ENCODE peak calls at places on chromosomes 6 and 20, in five cellular contexts. I, D, K, L and P are unnamed samples. For H3K4me1, the result is how much of the 10 kb centered on the place peaks cover.

GRCh38 chr20:23111944-23112342 is 25.8 kb upstream of the CD93 start:
- DNase-seq in I (no peak), D (no peak), K (no peak), L (no peak), P (no peak)

GRCh38 chr6:38320817-38321216 is 318.9 kb downstream of the BTBD9 start:
- DNase-seq in I (no peak), D (no peak), K (no peak), L (no peak), P (no peak)

GRCh38 chr6:66369407-66369806 is 662.4 kb upstream of the EYS start:
- DNase-seq in I (no peak), D (no peak), K (no peak), L (no peak), P (no peak)

GRCh38 chr20:52379723-52380336 is 188.3 kb upstream of the ZFP64 start:
- DNase-seq in I (no peak), D (peak), K (no peak), L (peak), P (peak)

GRCh38 chr6:82525775-82526515 is 162.3 kb downstream of the TPBG start:
- DNase-seq in I (no peak), D (no peak), K (no peak), L (no peak), P (no peak)

GRCh38 chr6:39684790-39685485 is 40.3 kb downstream of the KIF6 start:
- DNase-seq in I (no peak), D (no peak), K (no peak), L (no peak), P (no peak)

GRCh38 chr6:150334790-150335783 is 33.7 kb upstream of the IYD start:
- DNase-seq in I (peak), D (peak), K (no peak), L (no peak), P (no peak)

GRCh38 chr6:45650527-45651135 is 272.9 kb upstream of the SUPT3H start:
- DNase-seq in I (no peak), D (no peak), K (no peak), L (no peak), P (no peak)

GRCh38 chr6:39507331-39507998 is 185.0 kb upstream of the KCNK16 start:
- DNase-seq in I (no peak), D (no peak), K (no peak), L (no peak), P (no peak)

GRCh38 chr6:40376113-40376650 is 211.0 kb downstream of the LRFN2 start:
- DNase-seq in I (no peak), D (no peak), K (no peak), L (no peak), P (no peak)

GRCh38 chr6:166056637-166057036 is 111.0 kb downstream of the TBXT start:
- DNase-seq in I (no peak), D (no peak), K (no peak), L (no peak), P (peak)

GRCh38 chr6:6781172-6781876 is 192.8 kb downstream of the LY86 start:
- DNase-seq in I (no peak), D (no peak), K (peak), L (no peak), P (no peak)

GRCh38 chr20:56664791-56665190 is 35.7 kb downstream of the TFAP2C start:
- DNase-seq in I (no peak), D (no peak), K (no peak), L (no peak), P (no peak)

GRCh38 chr6:37535701-37536461 is 36.2 kb upstream of the CCDC167 start:
- DNase-seq in I (peak), D (no peak), K (no peak), L (no peak), P (no peak)

GRCh38 chr6:159960485-159960884 is 8.4 kb upstream of the IGF2R start:
- DNase-seq in I (no peak), D (no peak), K (no peak), L (no peak), P (no peak)

GRCh38 chr6:4008324-4009047 is 70.5 kb downstream of the FAM217A start:
- DNase-seq in I (no peak), D (no peak), K (no peak), L (no peak), P (no peak)

GRCh38 chr6:122050226-122050755 is 349.2 kb upstream of the HSF2 start:
- DNase-seq in I (no peak), D (no peak), K (no peak), L (no peak), P (no peak)

GRCh38 chr20:50278684-50279531 is 88.3 kb downstream of the CEBPB start:
- DNase-seq in I (no peak), D (peak), K (peak), L (peak), P (peak)

GRCh38 chr20:19834287-19834686 is 76.2 kb downstream of the RIN2 start:
- DNase-seq in I (no peak), D (no peak), K (no peak), L (no peak), P (no peak)

GRCh38 chr6:13407709-13408695 is 79.4 kb downstream of the GFOD1 start:
- DNase-seq in I (no peak), D (no peak), K (no peak), L (no peak), P (no peak)

GRCh38 chr6:44452725-44453124 is 65.2 kb downstream of the CDC5L start:
- DNase-seq in I (no peak), D (no peak), K (no peak), L (no peak), P (no peak)

GRCh38 chr20:7665311-7665863 is 274.9 kb downstream of the HAO1 start:
- DNase-seq in I (no peak), D (no peak), K (no peak), L (no peak), P (no peak)

GRCh38 chr6:113854531-113855499 is 2.3 kb upstream of the MARCKS start:
- DNase-seq in I (peak), D (peak), K (peak), L (peak), P (peak)
- H3K27ac ChIP-seq in I (no peak), D (peak), K (peak), L (peak), P (peak)

DNA sequence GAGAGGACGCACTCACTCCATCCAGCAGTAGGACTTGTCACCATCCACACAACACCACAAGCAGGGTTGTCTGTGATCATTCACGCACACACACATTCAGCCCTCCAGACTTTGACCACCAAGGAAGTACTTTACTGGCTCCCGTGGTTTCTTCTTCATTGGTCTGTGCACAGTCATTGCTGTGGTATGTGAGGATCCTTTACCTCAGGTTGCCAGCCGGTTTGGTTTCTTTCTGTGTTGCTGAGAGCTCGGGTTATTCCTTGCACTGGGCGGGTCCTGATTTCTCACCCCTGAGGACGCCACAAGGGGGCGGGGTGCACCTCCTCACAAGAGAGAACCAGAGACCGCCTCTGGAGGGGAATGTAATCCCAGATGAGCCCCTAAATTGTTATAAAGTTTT is 11.2 kb downstream of the SLC35A1 start:
- DNase-seq in I (peak), D (no peak), K (no peak), L (no peak), P (no peak)
- TF ChIP-seq CTCF in I (peak), D (no peak), K (no peak), L (no peak), P (peak)

GRCh38 chr6:158038291-158039177 is 56.9 kb downstream of the SYNJ2 start:
- DNase-seq in I (no peak), D (no peak), K (peak), L (peak), P (peak)

GRCh38 chr6:158039571-158040050 is 57.9 kb downstream of the SYNJ2 start:
- DNase-seq in I (peak), D (no peak), K (peak), L (no peak), P (peak)

GRCh38 chr6:158040051-158040803 is 58.6 kb downstream of the SYNJ2 start:
- DNase-seq in I (no peak), D (no peak), K (peak), L (no peak), P (no peak)

GRCh38 chr6:158037771-158038170 is 56.1 kb downstream of the SYNJ2 start:
- DNase-seq in I (no peak), D (no peak), K (peak), L (no peak), P (peak)

GRCh38 chr6:158039178-158039557 is 57.5 kb downstream of the SYNJ2 start:
- DNase-seq in I (no peak), D (no peak), K (peak), L (no peak), P (peak)
- H3K4me1 ChIP-seq in I (under half), D (under half), K (half or more), L (under half), P (half or more)

GRCh38 chr6:124478906-124479305 is 483.3 kb upstream of the RNF217 start:
- DNase-seq in I (no peak), D (no peak), K (no peak), L (no peak), P (no peak)

GRCh38 chr6:124487778-124488431 is 474.3 kb upstream of the RNF217 start:
- DNase-seq in I (no peak), D (no peak), K (no peak), L (no peak), P (no peak)

GRCh38 chr6:124480021-124480430 is 482.2 kb upstream of the RNF217 start:
- DNase-seq in I (no peak), D (no peak), K (no peak), L (no peak), P (no peak)

DNA sequence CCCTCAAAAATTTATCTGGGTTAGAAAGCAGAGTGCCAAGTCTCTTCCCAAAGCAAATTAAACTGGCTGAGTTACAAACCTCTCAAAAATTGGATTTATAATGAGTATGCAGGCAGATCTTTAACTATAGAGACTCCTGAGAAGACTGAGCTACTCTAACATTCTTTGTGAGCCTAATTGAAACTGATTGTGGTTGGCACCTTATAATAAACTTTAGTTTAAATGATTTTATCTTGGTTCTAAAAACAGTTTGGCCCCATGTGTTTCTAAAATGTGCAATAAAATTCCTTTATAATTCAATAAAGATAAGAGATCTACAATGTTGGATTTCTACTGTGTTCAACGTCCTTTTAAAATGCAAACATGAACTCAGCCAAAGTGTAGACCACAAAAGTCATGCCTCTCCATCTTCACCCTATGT is 480.2 kb upstream of the RNF217 start:
- DNase-seq in I (no peak), D (no peak), K (no peak), L (no peak), P (no peak)
- H3K27ac ChIP-seq in I (no peak), D (no peak), K (no peak), L (no peak), P (no peak)